ENCODE peak calls at places on chromosomes 4 and X, in six cellular contexts. Z, T, G, E, D and W are unnamed samples.

GRCh38 chrX:16786791-16787735 is 797 bp downstream of the TXLNG start:
- DNase-seq in D (peak), Z (peak), T (peak), E (peak), G (peak), W (no peak)

GRCh38 chr4:60605651-60606354 is 594.3 kb upstream of the ADGRL3 start:
- DNase-seq in G (no peak), T (no peak), D (no peak), Z (peak), E (peak), W (no peak)

GRCh38 chrX:10633722-10634121 is 13.3 kb upstream of the MID1 start:
- DNase-seq in G (no peak), D (peak), Z (peak), E (no peak), T (no peak), W (no peak)

GRCh38 chrX:64265265-64265664 is 34.9 kb upstream of the ASB12 start:
- DNase-seq in G (no peak), T (no peak), Z (no peak), E (no peak), D (no peak), W (no peak)

GRCh38 chr4:20251796-20252655 is at the start of gene SLIT2:
- DNase-seq in G (peak), E (peak), T (no peak), D (peak), Z (peak), W (peak)

GRCh38 chr4:147826288-147826646 is 94.4 kb downstream of the ARHGAP10 start:
- DNase-seq in E (no peak), G (no peak), D (no peak), T (no peak), Z (no peak), W (no peak)

GRCh38 chrX:7399373-7399772 is 251.4 kb upstream of the PUDP start:
- DNase-seq in G (no peak), D (no peak), T (no peak), E (no peak), Z (no peak), W (no peak)

GRCh38 chr4:75344915-75345314 is 169.3 kb downstream of the RCHY1 start:
- DNase-seq in E (no peak), G (no peak), D (no peak), T (no peak), Z (peak), W (no peak)

GRCh38 chrX:70921709-70922352 is 9.1 kb downstream of the SLC7A3 start:
- DNase-seq in Z (no peak), D (no peak), G (no peak), E (no peak), T (no peak), W (no peak)
- H3K4me3 ChIP-seq in Z (no peak), D (no peak), G (no peak), E (no peak), T (no peak), W (no peak)

GRCh38 chr4:168734703-168735688 is 238.1 kb downstream of the PALLD start:
- DNase-seq in Z (peak), T (no peak), D (no peak), E (no peak), G (no peak), W (no peak)

GRCh38 chr4:168736831-168737230 is 240.0 kb downstream of the PALLD start:
- DNase-seq in Z (no peak), D (no peak), G (no peak), E (no peak), T (no peak), W (no peak)

GRCh38 chr4:168732714-168733113 is 235.9 kb downstream of the PALLD start:
- DNase-seq in T (no peak), Z (no peak), G (no peak), E (no peak), D (no peak), W (no peak)

GRCh38 chr4:168737441-168738176 is 240.8 kb downstream of the PALLD start:
- DNase-seq in T (no peak), G (no peak), D (no peak), E (no peak), Z (no peak), W (no peak)

GRCh38 chr4:168735735-168736134 is 238.9 kb downstream of the PALLD start:
- DNase-seq in E (no peak), D (no peak), G (no peak), T (no peak), Z (no peak), W (no peak)
- H3K4me3 ChIP-seq in E (no peak), D (no peak), G (no peak), T (no peak), Z (no peak), W (no peak)

DNA sequence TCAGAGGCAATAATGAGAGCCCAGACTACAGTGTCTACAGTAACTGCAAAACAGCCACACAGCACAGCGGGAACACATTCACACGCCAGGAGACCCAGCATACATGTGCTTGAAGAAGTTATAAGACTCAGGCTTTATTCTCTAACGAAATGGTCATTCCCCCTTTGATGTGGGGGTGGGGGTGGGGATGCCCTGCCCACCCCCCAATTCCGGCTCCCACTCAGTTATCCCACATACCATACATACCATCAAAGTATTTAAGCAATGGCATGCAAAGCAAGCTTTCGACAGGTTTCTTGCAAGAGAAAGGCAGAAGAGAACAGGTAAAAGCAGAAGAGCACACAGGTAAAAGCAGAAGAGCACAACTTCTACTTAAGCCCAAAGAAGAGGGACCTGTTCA is 3.6 kb downstream of the MECP2 start:
- DNase-seq in E (no peak), D (no peak), G (no peak), T (no peak), Z (no peak), W (no peak)
- H3K4me3 ChIP-seq in E (peak), D (no peak), G (no peak), T (no peak), Z (no peak), W (no peak)

GRCh38 chr4:54872246-54872645 is 214.5 kb downstream of the KIT start:
- DNase-seq in Z (peak), E (no peak), G (no peak), T (no peak), D (no peak), W (no peak)
- H3K4me3 ChIP-seq in Z (no peak), E (no peak), G (no peak), T (no peak), D (no peak), W (no peak)

GRCh38 chrX:40101430-40101802 is 3.7 kb upstream of the BCOR start:
- DNase-seq in E (no peak), Z (no peak), T (no peak), D (no peak), G (no peak), W (no peak)

GRCh38 chrX:40100141-40100536 is 2.4 kb upstream of the BCOR start:
- DNase-seq in Z (no peak), T (no peak), G (peak), E (peak), D (peak), W (no peak)

GRCh38 chrX:40099046-40099968 is 1.5 kb upstream of the BCOR start:
- DNase-seq in Z (no peak), G (peak), T (no peak), E (peak), D (peak), W (no peak)

GRCh38 chrX:40102393-40103381 is 4.9 kb upstream of the BCOR start:
- DNase-seq in E (peak), T (no peak), D (no peak), G (no peak), Z (no peak), W (no peak)

DNA sequence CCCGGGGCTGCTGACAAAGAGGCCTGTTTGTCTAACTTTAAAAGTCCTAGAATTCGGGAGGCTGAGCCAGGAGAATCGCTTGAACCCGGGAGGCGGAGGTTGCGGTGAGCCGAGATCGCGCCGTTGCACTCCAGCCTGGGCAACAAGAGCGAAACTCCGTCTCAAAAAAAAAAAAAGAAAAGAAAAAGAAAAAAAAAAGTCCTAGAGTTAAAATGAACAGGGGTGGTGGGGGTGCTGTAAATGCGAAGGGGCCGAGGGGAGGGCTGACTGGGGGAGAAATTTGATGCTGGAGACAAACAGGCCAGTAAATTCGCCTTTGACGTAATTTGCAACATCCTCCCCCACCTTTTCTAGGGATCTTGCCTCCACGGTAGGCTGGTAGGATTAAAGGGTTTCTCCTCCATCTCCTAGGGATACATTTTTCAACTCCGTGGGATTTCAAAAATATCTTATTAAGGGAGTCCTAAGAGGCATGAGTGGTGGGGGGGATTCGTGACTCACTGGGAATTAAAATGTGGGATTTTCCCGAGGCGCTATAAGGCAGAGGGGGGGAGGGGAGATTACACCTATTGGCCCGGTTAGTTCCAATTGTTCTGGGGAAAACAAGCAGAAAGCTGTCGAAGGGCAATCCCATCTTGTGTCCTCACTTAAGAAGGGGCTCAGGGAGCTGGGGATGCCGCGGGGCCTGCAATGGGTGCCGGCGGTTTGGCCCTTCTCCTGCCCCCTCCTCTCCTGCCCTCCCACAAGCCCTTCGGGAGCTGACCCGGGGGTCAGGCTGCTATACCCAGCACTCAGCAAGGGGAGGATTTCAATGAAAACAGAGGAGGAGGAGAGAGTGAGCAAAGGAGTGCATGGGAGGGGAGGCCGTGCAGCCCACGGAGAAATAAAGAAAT is 3.0 kb upstream of the BCOR start:
- DNase-seq in D (no peak), Z (no peak), E (peak), G (no peak), T (no peak), W (no peak)
- H3K4me3 ChIP-seq in D (no peak), Z (no peak), E (peak), G (no peak), T (no peak), W (no peak)

GRCh38 chr4:7905461-7905915 is 34.2 kb downstream of the AFAP1 start:
- DNase-seq in E (no peak), Z (peak), D (no peak), T (no peak), G (no peak), W (no peak)

GRCh38 chr4:7907142-7907541 is 32.5 kb downstream of the AFAP1 start:
- DNase-seq in Z (peak), E (no peak), D (no peak), T (no peak), G (no peak), W (no peak)

GRCh38 chr4:7904942-7905341 is 34.7 kb downstream of the AFAP1 start:
- DNase-seq in E (no peak), G (no peak), T (no peak), Z (peak), D (no peak), W (no peak)

GRCh38 chr4:7904108-7904516 is 35.5 kb downstream of the AFAP1 start:
- DNase-seq in T (no peak), E (no peak), G (no peak), D (no peak), Z (peak), W (no peak)

DNA sequence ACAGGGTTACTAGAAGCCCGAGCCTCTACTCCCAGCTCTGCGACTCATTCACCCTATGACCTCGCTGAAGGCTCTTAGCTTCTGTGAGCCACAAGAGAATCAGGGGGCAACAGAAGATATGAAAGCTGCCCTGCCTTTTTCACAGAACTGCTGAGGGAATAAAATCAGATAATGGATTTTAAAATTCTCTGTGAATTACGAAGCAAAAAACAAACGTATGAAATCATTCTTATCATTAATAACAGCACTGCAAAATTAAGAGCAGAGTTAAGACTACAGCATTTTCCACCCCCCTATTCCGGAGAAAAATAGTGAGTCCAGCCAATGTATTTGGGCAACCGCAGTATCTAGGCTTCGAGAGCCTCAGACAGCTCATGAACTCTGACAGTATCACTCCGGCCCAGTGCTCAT is 33.5 kb downstream of the AFAP1 start:
- DNase-seq in E (no peak), G (no peak), D (no peak), T (no peak), Z (peak), W (no peak)
- H3K4me3 ChIP-seq in E (no peak), G (no peak), D (no peak), T (no peak), Z (peak), W (no peak)

DNA sequence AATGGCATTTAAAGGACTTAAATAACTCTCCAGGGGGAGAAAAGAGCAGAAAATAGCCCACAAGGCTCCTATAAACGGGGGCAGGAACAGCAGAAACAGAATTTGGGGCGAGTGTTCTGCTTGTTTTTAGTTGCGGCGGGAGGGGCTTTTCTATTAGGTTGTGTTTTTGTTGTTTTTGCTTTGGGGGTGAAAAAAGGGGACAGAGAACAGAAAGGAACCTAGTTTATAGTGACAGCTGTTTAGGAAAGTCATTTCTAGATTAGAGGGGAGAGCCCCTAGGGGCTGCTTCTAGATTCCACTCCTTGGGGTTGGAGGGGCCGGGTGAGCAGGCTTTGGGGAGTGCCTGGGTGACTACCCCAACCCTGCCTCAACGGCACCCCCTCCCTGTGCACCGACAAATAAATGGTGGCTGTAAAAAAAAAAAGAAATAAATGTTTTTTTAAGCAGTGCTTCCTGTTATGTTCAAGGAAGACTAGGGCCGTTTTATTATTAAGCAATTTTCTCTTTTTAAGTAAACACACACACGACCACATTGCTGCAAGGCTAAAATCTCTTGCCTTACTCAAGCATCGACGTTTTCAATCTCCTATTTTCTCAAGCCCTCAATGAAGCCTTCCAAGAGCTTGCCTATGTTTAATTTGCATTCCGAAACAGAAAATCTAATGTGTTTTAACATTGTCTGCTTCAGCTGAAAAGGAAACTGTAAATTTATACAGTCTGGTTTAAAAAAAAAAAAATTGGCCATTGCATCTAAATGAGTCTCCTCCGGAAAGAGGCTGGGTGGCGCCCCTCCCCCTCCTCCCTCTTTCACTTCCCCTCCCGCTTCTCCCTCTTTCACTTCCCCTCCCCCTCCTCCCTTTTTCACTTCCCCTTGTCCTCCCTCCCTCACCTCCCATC is 123.3 kb upstream of the TBL1X start:
- DNase-seq in G (peak), D (peak), E (peak), T (peak), Z (peak), W (peak)
- H3K4me3 ChIP-seq in G (no peak), D (peak), E (no peak), T (peak), Z (peak), W (peak)

GRCh38 chrX:68827256-68827655 is 1.6 kb upstream of the EFNB1 start:
- DNase-seq in T (no peak), D (no peak), G (no peak), E (no peak), Z (no peak), W (no peak)

GRCh38 chrX:68828740-68829593 is at the start of gene EFNB1:
- DNase-seq in Z (peak), G (peak), T (peak), E (peak), D (peak), W (peak)

GRCh38 chrX:68829594-68830485 is 1.0 kb downstream of the EFNB1 start:
- DNase-seq in G (no peak), E (peak), Z (peak), D (no peak), T (no peak), W (no peak)

GRCh38 chrX:68826113-68826980 is 2.5 kb upstream of the EFNB1 start:
- DNase-seq in D (no peak), G (no peak), T (no peak), Z (peak), E (no peak), W (no peak)

DNA sequence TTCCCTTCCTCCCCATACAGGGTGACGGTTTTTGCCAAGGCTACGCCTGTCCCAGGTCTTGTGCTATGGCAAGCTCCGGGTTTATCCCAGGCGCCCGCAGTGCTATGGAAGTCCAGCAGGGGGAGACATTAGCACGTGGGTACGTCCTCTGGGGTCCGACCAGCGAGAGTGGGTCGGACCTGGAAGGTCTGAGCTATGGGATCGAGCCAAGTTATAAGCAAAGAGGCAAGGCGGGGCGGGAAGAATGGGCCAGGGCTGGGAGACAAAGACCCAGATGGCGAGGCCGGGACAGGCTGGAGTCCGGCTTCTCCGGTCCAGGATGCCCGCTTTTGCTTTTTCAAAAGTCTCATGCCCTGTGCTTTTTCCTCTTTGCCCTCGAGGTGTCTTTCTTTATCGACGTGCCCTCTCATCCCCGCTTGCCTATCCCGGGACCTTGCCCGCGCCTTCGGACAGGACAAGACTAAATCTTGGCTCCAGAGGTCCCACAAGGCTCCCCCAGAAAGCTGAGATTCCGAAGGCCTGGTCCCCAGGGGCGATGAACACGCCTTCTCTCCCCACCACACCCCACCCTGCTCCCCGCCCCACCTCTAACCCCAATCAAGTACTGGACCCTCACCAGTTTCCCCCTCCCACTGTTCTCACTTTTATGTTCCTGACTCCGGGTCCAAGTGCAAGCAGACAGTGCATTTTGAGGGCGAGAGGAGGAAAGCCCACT is 816 bp upstream of the EFNB1 start:
- DNase-seq in T (peak), Z (peak), E (peak), D (peak), G (peak), W (peak)
- H3K4me3 ChIP-seq in T (peak), Z (peak), E (peak), D (peak), G (peak), W (peak)

GRCh38 chr4:1171306-1172227 is 816 bp downstream of the SPON2 start:
- DNase-seq in Z (no peak), T (peak), D (peak), G (peak), E (peak), W (no peak)

GRCh38 chr4:1169691-1170096 is 2.7 kb downstream of the SPON2 start:
- DNase-seq in E (no peak), G (peak), D (peak), Z (no peak), T (no peak), W (no peak)

GRCh38 chr4:1172228-1172851 is at the start of gene SPON2:
- DNase-seq in T (no peak), E (peak), D (peak), Z (peak), G (peak), W (no peak)

GRCh38 chr4:1170156-1170804 is 2.1 kb downstream of the SPON2 start:
- DNase-seq in T (no peak), G (peak), D (peak), Z (no peak), E (no peak), W (no peak)

DNA sequence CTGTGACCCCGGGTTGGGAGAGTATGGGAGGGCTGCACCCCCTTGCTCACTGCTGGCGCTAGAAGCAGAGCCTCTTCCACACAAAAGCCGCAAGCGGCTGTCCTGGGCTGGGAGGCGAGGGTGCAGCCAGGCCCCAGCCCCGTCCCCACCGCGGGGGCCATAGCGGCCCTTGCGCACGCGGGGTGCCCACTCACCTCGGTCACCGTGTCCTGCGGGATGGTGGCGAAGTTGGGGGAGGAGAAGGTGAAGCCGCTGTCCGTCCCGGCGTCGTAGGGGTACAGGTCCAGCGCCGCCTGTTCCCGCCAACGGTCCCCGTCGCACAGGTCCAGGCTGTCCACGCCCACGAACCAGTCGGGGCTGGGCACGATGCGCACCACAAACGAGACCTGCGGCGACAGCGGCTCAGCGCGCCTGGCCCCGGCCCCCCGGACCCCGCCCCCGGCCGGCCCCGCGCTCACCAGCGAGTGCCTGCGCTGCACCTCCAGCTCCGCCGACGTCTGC is 1.5 kb downstream of the SPON2 start:
- DNase-seq in E (no peak), D (peak), T (no peak), G (peak), Z (no peak), W (no peak)
- H3K4me3 ChIP-seq in E (peak), D (peak), T (no peak), G (peak), Z (peak), W (no peak)